ENCODE peak calls at places on chromosome 9, in eight cellular contexts. One of them, this sample, is unnamed.
A peak's percentile ranks its signal among the peaks of the same experiment; 100 is the strongest.

GRCh38 chr9:16553869-16554540 is 316.5 kb downstream of the BNC2 start:
- DNase-seq in K562: no peak
- DNase-seq in HCT116: no peak
- DNase-seq in HepG2: no peak
- DNase-seq in H1: no peak
- DNase-seq in GM23338: no peak
- DNase-seq in GM12878: no peak
- DNase-seq in SK-N-SH: no peak
- DNase-seq in this sample: no peak

GRCh38 chr9:124770359-124771020 is 621 bp downstream of the NR6A1 start:
- DNase-seq in K562: peak; percentile 77
- DNase-seq in HCT116: no peak
- DNase-seq in HepG2: no peak
- DNase-seq in H1: no peak
- DNase-seq in GM23338: peak; percentile 76
- DNase-seq in GM12878: no peak
- DNase-seq in SK-N-SH: peak; percentile 75
- DNase-seq in this sample: no peak

GRCh38 chr9:89544280-89544664 is 46.4 kb upstream of the SEMA4D start:
- DNase-seq in K562: no peak
- DNase-seq in HCT116: no peak
- DNase-seq in HepG2: no peak
- DNase-seq in H1: no peak
- DNase-seq in GM23338: peak; percentile 28
- DNase-seq in GM12878: no peak
- DNase-seq in SK-N-SH: no peak
- DNase-seq in this sample: no peak

GRCh38 chr9:1058826-1059225 is 8.7 kb downstream of the DMRT2 start:
- DNase-seq in K562: no peak
- DNase-seq in HCT116: no peak
- DNase-seq in HepG2: no peak
- DNase-seq in H1: no peak
- DNase-seq in GM23338: no peak
- DNase-seq in GM12878: no peak
- DNase-seq in SK-N-SH: no peak
- DNase-seq in this sample: no peak

GRCh38 chr9:77980622-77981021 is 51.0 kb downstream of the GNAQ start:
- DNase-seq in K562: no peak
- DNase-seq in HCT116: no peak
- DNase-seq in HepG2: no peak
- DNase-seq in H1: no peak
- DNase-seq in GM23338: no peak
- DNase-seq in GM12878: no peak
- DNase-seq in SK-N-SH: no peak
- DNase-seq in this sample: peak; percentile 37

GRCh38 chr9:114504341-114505186 is 709 bp downstream of the WHRN start:
- DNase-seq in K562: peak; percentile 72
- DNase-seq in HCT116: peak; percentile 18
- DNase-seq in HepG2: no peak
- DNase-seq in H1: peak; percentile 82
- DNase-seq in GM23338: peak; percentile 78
- DNase-seq in GM12878: no peak
- DNase-seq in SK-N-SH: peak; percentile 78
- DNase-seq in this sample: peak; percentile 42

GRCh38 chr9:73558471-73558870 is 406.8 kb downstream of the ANXA1 start:
- DNase-seq in K562: no peak
- DNase-seq in HCT116: no peak
- DNase-seq in HepG2: no peak
- DNase-seq in H1: no peak
- DNase-seq in GM23338: no peak
- DNase-seq in GM12878: no peak
- DNase-seq in SK-N-SH: no peak
- DNase-seq in this sample: no peak

GRCh38 chr9:34252670-34253459 is 74.0 kb downstream of the UBAP1 start:
- DNase-seq in K562: peak; percentile 82
- DNase-seq in HCT116: peak; percentile 18
- DNase-seq in HepG2: peak; percentile 50
- DNase-seq in H1: peak; percentile 89
- DNase-seq in GM23338: peak; percentile 86
- DNase-seq in GM12878: no peak
- DNase-seq in SK-N-SH: peak; percentile 72
- DNase-seq in this sample: peak; percentile 52

GRCh38 chr9:113807173-113808061 is 68.7 kb upstream of the ZNF618 start:
- DNase-seq in K562: peak; percentile 81
- DNase-seq in HCT116: peak; percentile 33
- DNase-seq in HepG2: peak; percentile 19
- DNase-seq in H1: peak; percentile 80
- DNase-seq in GM23338: peak; percentile 77
- DNase-seq in GM12878: no peak
- DNase-seq in SK-N-SH: peak; percentile 75
- DNase-seq in this sample: peak; percentile 73

GRCh38 chr9:2269778-2270177 is 254.6 kb downstream of the SMARCA2 start:
- DNase-seq in K562: no peak
- DNase-seq in HCT116: no peak
- DNase-seq in HepG2: no peak
- DNase-seq in H1: no peak
- DNase-seq in GM23338: no peak
- DNase-seq in GM12878: no peak
- DNase-seq in SK-N-SH: no peak
- DNase-seq in this sample: no peak

GRCh38 chr9:2271426-2271825 is 256.3 kb downstream of the SMARCA2 start:
- DNase-seq in K562: peak; percentile 13
- DNase-seq in HCT116: peak; percentile 18
- DNase-seq in HepG2: no peak
- DNase-seq in H1: no peak
- DNase-seq in GM23338: peak; percentile 78
- DNase-seq in GM12878: peak; percentile 37
- DNase-seq in SK-N-SH: peak; percentile 27
- DNase-seq in this sample: peak; percentile 66

GRCh38 chr9:2263665-2264064 is 248.5 kb downstream of the SMARCA2 start:
- DNase-seq in K562: no peak
- DNase-seq in HCT116: no peak
- DNase-seq in HepG2: no peak
- DNase-seq in H1: no peak
- DNase-seq in GM23338: no peak
- DNase-seq in GM12878: no peak
- DNase-seq in SK-N-SH: no peak
- DNase-seq in this sample: no peak

GRCh38 chr9:2264081-2264480 is 248.9 kb downstream of the SMARCA2 start:
- DNase-seq in K562: no peak
- DNase-seq in HCT116: no peak
- DNase-seq in HepG2: no peak
- DNase-seq in H1: no peak
- DNase-seq in GM23338: no peak
- DNase-seq in GM12878: no peak
- DNase-seq in SK-N-SH: no peak
- DNase-seq in this sample: no peak

DNA sequence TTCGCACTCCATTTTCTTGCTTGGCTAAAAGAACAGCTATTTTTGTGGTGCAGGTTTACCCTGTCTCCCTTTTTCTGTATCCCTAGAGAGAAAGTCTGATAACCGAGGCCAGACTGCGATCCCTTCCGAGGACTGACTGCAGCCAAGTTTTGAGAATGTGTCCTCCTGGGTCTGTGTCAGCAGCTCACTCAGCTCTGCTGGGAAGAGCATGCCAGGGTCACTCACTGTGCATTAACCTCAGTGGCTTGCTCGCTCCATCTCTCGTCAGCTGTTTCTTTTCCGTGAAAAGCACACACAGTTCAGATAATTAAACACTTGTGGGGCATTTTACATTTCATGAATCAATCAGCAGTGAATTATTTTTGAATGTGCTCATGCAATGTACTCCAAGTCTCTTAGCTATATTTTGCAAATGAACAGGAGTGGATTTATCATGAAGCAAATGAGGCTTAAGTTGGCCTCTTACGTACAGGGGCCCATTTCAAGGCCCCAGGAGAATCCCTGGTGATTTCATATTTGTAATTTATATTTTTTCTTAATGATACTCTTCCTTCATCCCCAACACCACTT is 252.1 kb downstream of the SMARCA2 start:
- DNase-seq in K562: no peak
- DNase-seq in HCT116: no peak
- DNase-seq in HepG2: no peak
- DNase-seq in H1: no peak
- DNase-seq in GM23338: no peak
- DNase-seq in GM12878: no peak
- DNase-seq in SK-N-SH: no peak
- DNase-seq in this sample: no peak
- TF ChIP-seq POLR2AphosphoS5 in K562: no peak
- TF ChIP-seq POLR2AphosphoS5 in HCT116: no peak
- TF ChIP-seq POLR2AphosphoS5 in HepG2: no peak
- TF ChIP-seq POLR2AphosphoS5 in H1: no peak
- TF ChIP-seq POLR2AphosphoS5 in GM23338: no peak
- TF ChIP-seq POLR2AphosphoS5 in GM12878: no peak
- TF ChIP-seq POLR2AphosphoS5 in SK-N-SH: no peak
- TF ChIP-seq POLR2AphosphoS5 in this sample: no peak

DNA sequence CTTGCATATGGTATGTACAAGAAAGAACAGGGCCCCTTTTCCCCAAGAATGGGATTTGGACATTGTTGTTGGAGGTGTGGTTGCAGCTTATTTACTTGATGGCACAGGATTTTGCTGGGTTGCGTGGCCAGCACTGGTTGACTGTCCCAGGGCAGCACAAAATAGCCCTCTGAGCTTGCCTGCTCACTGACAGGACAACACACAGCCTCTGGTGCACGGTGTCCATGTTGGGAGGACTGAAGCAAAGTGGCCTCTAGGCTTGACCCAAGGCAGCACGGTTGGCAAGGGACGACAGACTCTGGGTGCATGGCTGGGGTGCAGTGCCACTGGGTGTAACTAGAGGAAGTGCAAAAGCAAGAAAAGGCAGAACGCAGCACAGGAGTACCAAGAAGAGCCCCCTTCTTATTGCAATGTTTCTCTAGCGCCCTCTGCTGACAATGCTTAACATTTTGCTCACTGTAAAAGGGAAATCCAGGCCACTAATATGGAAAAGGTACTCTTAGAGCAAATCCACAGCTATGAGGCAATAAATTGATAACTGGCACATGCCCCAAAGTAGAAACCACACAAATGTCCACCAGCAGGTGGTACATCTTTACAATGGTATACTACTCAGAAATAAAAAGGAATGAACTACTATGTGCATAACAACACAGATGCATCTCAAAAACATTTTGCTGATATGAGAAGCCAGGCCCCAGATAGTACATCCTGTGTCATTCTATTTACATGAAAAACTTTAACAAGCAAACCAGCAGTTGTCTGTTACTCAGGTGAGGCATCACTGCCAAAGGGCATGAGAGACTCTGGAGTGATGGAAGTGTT is 47.4 kb upstream of the BARX1 start:
- DNase-seq in K562: peak; percentile 50
- DNase-seq in HCT116: no peak
- DNase-seq in HepG2: peak; percentile 61
- DNase-seq in H1: peak; percentile 75
- DNase-seq in GM23338: peak; percentile 86
- DNase-seq in GM12878: no peak
- DNase-seq in SK-N-SH: peak; percentile 46
- DNase-seq in this sample: peak; percentile 57
- H2AFZ ChIP-seq in K562: no peak overlapping the region
- H2AFZ ChIP-seq in HCT116: no peak overlapping the region
- H2AFZ ChIP-seq in HepG2: no peak overlapping the region
- H2AFZ ChIP-seq in H1: peak overlapping the region; percentile 94
- H2AFZ ChIP-seq in GM23338: peak overlapping the region; percentile 60
- H2AFZ ChIP-seq in GM12878: no peak overlapping the region
- H2AFZ ChIP-seq in SK-N-SH: no peak overlapping the region
- H2AFZ ChIP-seq in this sample: no peak overlapping the region

DNA sequence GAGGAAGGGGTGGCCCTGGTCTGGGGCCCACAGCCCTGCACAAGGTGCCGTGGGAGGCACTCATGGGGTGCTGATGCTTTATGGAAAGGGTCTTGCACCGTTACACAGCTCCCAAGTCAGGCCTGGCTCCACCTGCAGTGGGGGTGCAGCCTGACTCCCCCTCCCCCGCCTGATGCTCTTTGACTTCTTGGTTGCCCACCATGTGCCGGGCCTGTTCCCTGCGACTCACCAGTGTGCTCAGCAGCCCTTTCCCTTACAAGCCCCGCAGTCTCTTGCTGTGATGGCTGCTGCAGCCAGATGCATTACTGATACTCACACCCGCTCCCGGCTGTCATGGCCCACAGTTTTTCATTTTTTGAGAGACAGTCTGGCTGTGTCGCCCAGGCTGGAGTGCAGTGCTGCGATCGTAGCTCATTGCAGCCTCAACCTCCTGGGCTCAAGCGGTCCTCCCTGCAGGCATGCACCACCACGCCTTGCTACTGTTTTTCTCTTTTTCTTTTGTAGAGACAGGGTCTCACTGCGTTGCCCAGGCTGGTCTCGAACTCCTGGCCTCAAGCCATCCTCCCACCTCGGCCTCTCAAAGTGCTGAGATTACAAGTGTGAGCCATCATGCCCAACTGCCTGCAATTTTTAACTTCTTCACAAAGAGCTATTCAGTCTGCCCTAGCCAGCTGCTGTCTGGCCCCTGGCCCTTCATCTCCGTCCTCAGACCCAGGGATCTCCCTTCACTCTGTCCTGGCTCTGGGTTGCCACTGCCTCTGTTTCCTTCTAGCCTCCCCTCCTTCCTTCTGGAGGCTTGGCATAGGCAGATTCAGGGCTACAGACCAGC is 109.5 kb downstream of the RXRA start:
- DNase-seq in K562: no peak
- DNase-seq in HCT116: no peak
- DNase-seq in HepG2: no peak
- DNase-seq in H1: no peak
- DNase-seq in GM23338: no peak
- DNase-seq in GM12878: no peak
- DNase-seq in SK-N-SH: no peak
- DNase-seq in this sample: no peak
- H3K27ac ChIP-seq in K562: no peak overlapping the region
- H3K27ac ChIP-seq in HCT116: no peak overlapping the region
- H3K27ac ChIP-seq in HepG2: peak overlapping the region; percentile 54
- H3K27ac ChIP-seq in H1: no peak overlapping the region
- H3K27ac ChIP-seq in GM23338: no peak overlapping the region
- H3K27ac ChIP-seq in GM12878: no peak overlapping the region
- H3K27ac ChIP-seq in SK-N-SH: peak overlapping the region; percentile 96
- H3K27ac ChIP-seq in this sample: no peak overlapping the region

GRCh38 chr9:14306672-14307646 is 7.0 kb downstream of the NFIB start:
- DNase-seq in K562: no peak
- DNase-seq in HCT116: no peak
- DNase-seq in HepG2: no peak
- DNase-seq in H1: no peak
- DNase-seq in GM23338: peak; percentile 22
- DNase-seq in GM12878: no peak
- DNase-seq in SK-N-SH: no peak
- DNase-seq in this sample: no peak

GRCh38 chr9:14307989-14308750 is 5.8 kb downstream of the NFIB start:
- DNase-seq in K562: no peak
- DNase-seq in HCT116: no peak
- DNase-seq in HepG2: no peak
- DNase-seq in H1: no peak
- DNase-seq in GM23338: no peak
- DNase-seq in GM12878: no peak
- DNase-seq in SK-N-SH: no peak
- DNase-seq in this sample: no peak

GRCh38 chr9:14310247-14310646 is 3.7 kb downstream of the NFIB start:
- DNase-seq in K562: no peak
- DNase-seq in HCT116: no peak
- DNase-seq in HepG2: no peak
- DNase-seq in H1: no peak
- DNase-seq in GM23338: no peak
- DNase-seq in GM12878: no peak
- DNase-seq in SK-N-SH: no peak
- DNase-seq in this sample: peak; percentile 39

GRCh38 chr9:14308751-14309140 is 5.2 kb downstream of the NFIB start:
- DNase-seq in K562: no peak
- DNase-seq in HCT116: no peak
- DNase-seq in HepG2: no peak
- DNase-seq in H1: no peak
- DNase-seq in GM23338: no peak
- DNase-seq in GM12878: no peak
- DNase-seq in SK-N-SH: no peak
- DNase-seq in this sample: peak; percentile 26

GRCh38 chr9:14309403-14309802 is 4.5 kb downstream of the NFIB start:
- DNase-seq in K562: no peak
- DNase-seq in HCT116: no peak
- DNase-seq in HepG2: no peak
- DNase-seq in H1: no peak
- DNase-seq in GM23338: no peak
- DNase-seq in GM12878: no peak
- DNase-seq in SK-N-SH: peak; percentile 59
- DNase-seq in this sample: peak; percentile 74
- TF ChIP-seq POLR2AphosphoS5 in K562: no peak
- TF ChIP-seq POLR2AphosphoS5 in HCT116: no peak
- TF ChIP-seq POLR2AphosphoS5 in HepG2: no peak
- TF ChIP-seq POLR2AphosphoS5 in H1: no peak
- TF ChIP-seq POLR2AphosphoS5 in GM23338: no peak
- TF ChIP-seq POLR2AphosphoS5 in GM12878: no peak
- TF ChIP-seq POLR2AphosphoS5 in SK-N-SH: no peak
- TF ChIP-seq POLR2AphosphoS5 in this sample: peak; percentile 38

This sample was measured in endothelial cell of umbilical vein.